ENCODE peak calls at places on chromosomes 16 and 17, in seven cellular contexts. R, J, Z, T, C, S and U are unnamed samples.

GRCh38 chr16:14086477-14086876 is 15.4 kb downstream of the MRTFB start:
- DNase-seq in R (no peak), T (no peak), J (no peak), S (no peak), C (no peak), Z (no peak), U (no peak)

GRCh38 chr17:40490289-40490853 is 11.1 kb downstream of the TNS4 start:
- DNase-seq in R (no peak), Z (no peak), C (peak), T (no peak), J (no peak), S (peak), U (peak)

GRCh38 chr17:9402590-9403199 is 172.9 kb downstream of the STX8 start:
- DNase-seq in C (peak), J (no peak), T (peak), R (no peak), Z (no peak), S (no peak), U (peak)

GRCh38 chr17:44872131-44872768 is 24.6 kb downstream of the HIGD1B start:
- DNase-seq in C (no peak), T (no peak), Z (no peak), S (peak), R (no peak), J (no peak), U (no peak)

GRCh38 chr17:81685108-81685507 is 1.3 kb downstream of the HGS start:
- DNase-seq in C (no peak), J (no peak), Z (no peak), S (no peak), R (no peak), T (no peak), U (no peak)

GRCh38 chr16:73199214-73199613 is 151.3 kb upstream of the ZFHX3 start:
- DNase-seq in Z (no peak), T (no peak), C (no peak), S (no peak), J (no peak), R (no peak), U (no peak)

GRCh38 chr16:51155901-51156810 is 5.1 kb upstream of the SALL1 start:
- DNase-seq in T (no peak), S (no peak), Z (no peak), C (peak), R (no peak), J (no peak), U (no peak)

GRCh38 chr17:60559659-60559994 is 33.6 kb upstream of the APPBP2 start:
- DNase-seq in C (no peak), S (no peak), J (no peak), R (no peak), Z (no peak), T (no peak), U (no peak)

GRCh38 chr16:86576591-86577313 is 1.6 kb upstream of the FOXL1 start:
- DNase-seq in T (no peak), Z (no peak), S (no peak), C (no peak), J (no peak), R (no peak), U (no peak)

GRCh38 chr17:61926831-61927210 is 961 bp downstream of the INTS2 start:
- DNase-seq in R (no peak), J (no peak), C (no peak), S (no peak), Z (no peak), T (no peak), U (no peak)

GRCh38 chr17:50037321-50038107 is 18.4 kb upstream of the ITGA3 start:
- DNase-seq in C (no peak), Z (no peak), S (peak), R (no peak), T (no peak), J (no peak), U (peak)

GRCh38 chr17:82084373-82085030 is 13.5 kb downstream of the FASN start:
- DNase-seq in R (no peak), T (no peak), J (no peak), Z (no peak), S (no peak), C (no peak), U (no peak)

GRCh38 chr17:29930399-29931010 is 477 bp upstream of the SSH2 start:
- DNase-seq in T (no peak), C (peak), Z (no peak), S (no peak), R (no peak), J (no peak), U (peak)

GRCh38 chr17:3558603-3559269 is 1.1 kb upstream of the TRPV3 start:
- DNase-seq in C (no peak), Z (no peak), T (no peak), J (no peak), S (peak), R (no peak), U (no peak)

GRCh38 chr16:19771796-19772195 is 53.7 kb downstream of the IQCK start:
- DNase-seq in R (no peak), T (no peak), S (no peak), C (no peak), Z (no peak), J (no peak), U (no peak)

GRCh38 chr17:364308-364707 is 11.7 kb upstream of the RPH3AL start:
- DNase-seq in C (no peak), J (no peak), S (no peak), R (no peak), Z (no peak), T (no peak), U (no peak)

GRCh38 chr17:82076785-82077591 is 11.4 kb upstream of the DUS1L start:
- DNase-seq in R (no peak), S (no peak), Z (no peak), C (peak), T (no peak), J (no peak), U (no peak)

GRCh38 chr17:59483860-59484259 is 81.5 kb upstream of the DHX40 start:
- DNase-seq in R (no peak), T (no peak), Z (no peak), C (no peak), J (no peak), S (no peak), U (no peak)

GRCh38 chr17:50326831-50327364 is 19.0 kb upstream of the XYLT2 start:
- DNase-seq in J (no peak), S (no peak), Z (no peak), T (no peak), C (no peak), R (no peak), U (no peak)

GRCh38 chr17:75153854-75154194 is 488 bp downstream of the JPT1 start:
- DNase-seq in S (no peak), Z (no peak), R (no peak), T (no peak), J (no peak), C (no peak), U (peak)

GRCh38 chr16:73142069-73142880 is 94.3 kb upstream of the ZFHX3 start:
- DNase-seq in J (no peak), S (no peak), C (no peak), Z (no peak), R (no peak), T (no peak), U (no peak)

GRCh38 chr17:34581446-34582184 is 2.2 kb downstream of the TMEM132E start:
- DNase-seq in R (no peak), Z (peak), T (no peak), J (no peak), C (peak), S (no peak), U (no peak)

GRCh38 chr17:45775148-45775547 is 9.0 kb upstream of the CRHR1 start:
- DNase-seq in Z (no peak), S (no peak), T (no peak), R (no peak), C (no peak), J (no peak), U (no peak)

GRCh38 chr17:57488856-57489255 is 232.5 kb downstream of the MSI2 start:
- DNase-seq in C (no peak), T (no peak), R (no peak), J (no peak), Z (no peak), S (no peak), U (no peak)